ENCODE peak calls at places on chromosomes 3 and 15, in four cellular contexts. A, Z, S and D are unnamed samples.
A peak's percentile ranks its signal among the peaks of the same experiment; 100 is the strongest.

GRCh38 chr3:141643391-141643790 is 94.7 kb upstream of the RNF7 start:
- DNase-seq in A (no peak), Z (no peak), S (no peak), D (no peak)

GRCh38 chr3:12400795-12401194 is 83.5 kb upstream of the TSEN2 start:
- DNase-seq in A (no peak), Z (no peak), S (peak; percentile 67), D (no peak)

GRCh38 chr15:76844096-76844495 is 61.0 kb downstream of the SCAPER start:
- DNase-seq in A (no peak), Z (no peak), S (no peak), D (no peak)

GRCh38 chr3:174125267-174125844 is 727.8 kb downstream of the NLGN1 start:
- DNase-seq in A (peak; percentile 76), Z (no peak), S (peak; percentile 43), D (no peak)

GRCh38 chr3:32435911-32436815 is 44.5 kb downstream of the CMTM7 start:
- DNase-seq in A (no peak), Z (no peak), S (peak; percentile 24), D (no peak)

GRCh38 chr3:98808071-98808470 is 44.9 kb downstream of the ST3GAL6 start:
- DNase-seq in A (no peak), Z (no peak), S (no peak), D (no peak)

GRCh38 chr15:77118787-77119410 is 48.0 kb upstream of the TSPAN3 start:
- DNase-seq in A (peak; percentile 69), Z (peak; percentile 38), S (peak; percentile 70), D (no peak)

GRCh38 chr3:146537603-146538002 is 6.8 kb downstream of the PLSCR1 start:
- DNase-seq in A (no peak), Z (no peak), S (no peak), D (no peak)

GRCh38 chr3:70990190-70990589 is 593.3 kb downstream of the FOXP1 start:
- DNase-seq in A (no peak), Z (no peak), S (no peak), D (no peak)

GRCh38 chr15:98643104-98643503 is 5.2 kb upstream of the IGF1R start:
- DNase-seq in A (no peak), Z (no peak), S (no peak), D (no peak)

GRCh38 chr15:29223640-29224039 is 46.0 kb downstream of the NSMCE3 start:
- DNase-seq in A (no peak), Z (no peak), S (no peak), D (no peak)

GRCh38 chr15:48800811-48801460 is 9.9 kb downstream of the CEP152 start:
- DNase-seq in A (peak; percentile 30), Z (no peak), S (no peak), D (no peak)

GRCh38 chr15:48681274-48681840 is 35.8 kb upstream of the FBN1 start:
- DNase-seq in A (no peak), Z (no peak), S (peak; percentile 84), D (no peak)

GRCh38 chr15:85777291-85778106 is 17.2 kb downstream of the KLHL25 start:
- DNase-seq in A (no peak), Z (no peak), S (no peak), D (no peak)

GRCh38 chr15:40333922-40334492 is 6.7 kb downstream of the CCDC9B start:
- DNase-seq in A (no peak), Z (peak; percentile 80), S (peak; percentile 84), D (no peak)
- H3K36me3 ChIP-seq in A (no peaks in the 10 kb centered on the region), Z (peaks cover 15% of the 10 kb centered on the region), S (peaks cover 26% of the 10 kb centered on the region), D (no peaks in the 10 kb centered on the region)

GRCh38 chr3:138032567-138032966 is 22.6 kb downstream of the CLDN18 start:
- DNase-seq in A (no peak), Z (no peak), S (no peak), D (no peak)

GRCh38 chr3:138033202-138033691 is 23.3 kb downstream of the CLDN18 start:
- DNase-seq in A (no peak), Z (no peak), S (no peak), D (no peak)

GRCh38 chr3:138034918-138035317 is 25.0 kb downstream of the CLDN18 start:
- DNase-seq in A (no peak), Z (no peak), S (no peak), D (no peak)

GRCh38 chr3:138030881-138031280 is 20.9 kb downstream of the CLDN18 start:
- DNase-seq in A (no peak), Z (no peak), S (no peak), D (no peak)

GRCh38 chr3:138031536-138031935 is 21.6 kb downstream of the CLDN18 start:
- DNase-seq in A (no peak), Z (no peak), S (no peak), D (no peak)
- H3K36me3 ChIP-seq in A (no peaks in the 10 kb centered on the region), Z (no peaks in the 10 kb centered on the region), S (no peaks in the 10 kb centered on the region), D (no peaks in the 10 kb centered on the region)

GRCh38 chr15:57547243-57547755 is 44.4 kb upstream of the MYZAP start:
- DNase-seq in A (no peak), Z (no peak), S (no peak), D (no peak)

GRCh38 chr15:57548835-57549234 is 42.9 kb upstream of the MYZAP start:
- DNase-seq in A (no peak), Z (no peak), S (no peak), D (no peak)

GRCh38 chr15:57549935-57550334 is 41.8 kb upstream of the MYZAP start:
- DNase-seq in A (no peak), Z (peak; percentile 53), S (no peak), D (no peak)

GRCh38 chr15:57550640-57551039 is 41.1 kb upstream of the MYZAP start:
- DNase-seq in A (no peak), Z (peak; percentile 85), S (no peak), D (no peak)

GRCh38 chr15:57548325-57548724 is 43.4 kb upstream of the MYZAP start:
- DNase-seq in A (no peak), Z (no peak), S (no peak), D (no peak)
- H3K36me3 ChIP-seq in A (peaks cover 10% of the 10 kb centered on the region), Z (peaks cover 22% of the 10 kb centered on the region), S (no peaks in the 10 kb centered on the region), D (no peaks in the 10 kb centered on the region)

DNA sequence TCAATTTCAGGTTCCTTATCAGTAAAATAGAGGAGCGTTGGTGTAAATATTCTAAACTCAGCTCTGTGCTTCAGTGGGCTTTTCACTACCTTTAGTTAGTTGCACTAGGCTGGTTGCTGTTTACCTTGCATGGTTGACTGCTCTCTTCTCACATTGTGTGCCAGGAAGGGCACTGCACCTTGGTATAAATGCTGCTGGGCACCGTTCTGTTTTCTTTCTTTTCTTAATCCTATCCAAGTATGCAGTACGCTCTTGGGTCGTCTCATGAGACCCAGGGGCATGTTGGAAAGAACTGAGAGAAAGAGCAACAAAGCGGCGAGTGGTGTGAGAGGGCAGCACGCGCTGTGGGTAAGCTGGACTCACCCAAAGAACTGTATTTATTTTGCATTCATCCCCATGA is 22.4 kb downstream of the KCNMB2 start:
- DNase-seq in A (peak; percentile 5), Z (no peak), S (no peak), D (no peak)
- H3K36me3 ChIP-seq in A (no peaks in the 10 kb centered on the region), Z (no peaks in the 10 kb centered on the region), S (no peaks in the 10 kb centered on the region), D (no peaks in the 10 kb centered on the region)

GRCh38 chr3:9476935-9477334 is 76.7 kb downstream of the LHFPL4 start:
- DNase-seq in A (no peak), Z (no peak), S (no peak), D (no peak)
- H3K36me3 ChIP-seq in A (peaks cover 61% of the 10 kb centered on the region), Z (peaks cover 84% of the 10 kb centered on the region), S (peaks cover 82% of the 10 kb centered on the region), D (peaks cover 78% of the 10 kb centered on the region)

DNA sequence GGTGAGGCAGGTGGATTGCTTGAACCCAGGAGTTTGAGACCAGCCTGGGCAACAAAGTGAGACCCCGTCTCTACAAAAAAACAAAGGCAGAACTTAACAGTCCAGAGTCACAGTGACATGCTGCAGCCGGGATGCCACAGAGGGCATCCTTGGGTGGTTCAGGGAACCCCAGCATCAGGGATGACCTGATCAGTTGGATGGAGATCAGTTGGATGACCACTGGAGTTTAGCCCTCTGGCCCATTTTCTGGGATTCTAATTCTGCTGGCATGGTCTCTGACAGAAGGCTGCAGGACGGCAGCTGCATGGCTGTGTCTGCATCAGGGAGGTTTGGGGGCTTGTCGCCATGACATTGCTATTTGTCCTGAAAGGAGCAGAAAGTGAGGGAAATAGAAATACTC is 19.8 kb downstream of the WHAMM start:
- DNase-seq in A (no peak), Z (no peak), S (no peak), D (no peak)
- H3K36me3 ChIP-seq in A (peaks cover 20% of the 10 kb centered on the region), Z (peaks cover 93% of the 10 kb centered on the region), S (peaks cover 72% of the 10 kb centered on the region), D (peaks cover 95% of the 10 kb centered on the region)

GRCh38 chr3:124772081-124772831 is 42.0 kb downstream of the UMPS start:
- DNase-seq in A (no peak), Z (peak; percentile 64), S (peak; percentile 68), D (no peak)

GRCh38 chr3:124768812-124769211 is 38.6 kb downstream of the UMPS start:
- DNase-seq in A (peak; percentile 43), Z (no peak), S (no peak), D (no peak)

GRCh38 chr3:124769462-124769861 is 39.2 kb downstream of the UMPS start:
- DNase-seq in A (no peak), Z (no peak), S (no peak), D (no peak)

GRCh38 chr3:124770341-124771082 is 40.3 kb downstream of the UMPS start:
- DNase-seq in A (no peak), Z (peak; percentile 81), S (no peak), D (no peak)

DNA sequence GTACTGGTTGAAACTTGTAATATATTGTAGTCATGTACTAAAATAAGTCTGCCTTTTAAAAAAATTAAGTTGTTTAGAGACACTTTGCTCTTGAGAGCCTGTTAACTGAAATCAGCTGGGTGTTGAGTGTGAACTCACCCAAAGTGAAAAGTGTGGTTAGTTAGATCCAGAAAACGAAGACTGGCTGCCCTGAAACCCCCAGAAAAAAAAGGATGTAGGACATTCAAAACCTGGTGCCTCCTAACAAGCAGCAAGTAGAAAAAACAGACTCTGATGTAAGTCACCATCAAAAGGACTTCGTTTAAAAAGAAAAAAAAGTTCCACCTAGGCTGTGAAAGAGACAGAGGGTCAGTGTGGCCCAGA is 40.8 kb downstream of the UMPS start:
- DNase-seq in A (no peak), Z (no peak), S (no peak), D (no peak)
- H3K36me3 ChIP-seq in A (peaks cover 20% of the 10 kb centered on the region), Z (peaks cover 34% of the 10 kb centered on the region), S (peaks cover 46% of the 10 kb centered on the region), D (no peaks in the 10 kb centered on the region)

DNA sequence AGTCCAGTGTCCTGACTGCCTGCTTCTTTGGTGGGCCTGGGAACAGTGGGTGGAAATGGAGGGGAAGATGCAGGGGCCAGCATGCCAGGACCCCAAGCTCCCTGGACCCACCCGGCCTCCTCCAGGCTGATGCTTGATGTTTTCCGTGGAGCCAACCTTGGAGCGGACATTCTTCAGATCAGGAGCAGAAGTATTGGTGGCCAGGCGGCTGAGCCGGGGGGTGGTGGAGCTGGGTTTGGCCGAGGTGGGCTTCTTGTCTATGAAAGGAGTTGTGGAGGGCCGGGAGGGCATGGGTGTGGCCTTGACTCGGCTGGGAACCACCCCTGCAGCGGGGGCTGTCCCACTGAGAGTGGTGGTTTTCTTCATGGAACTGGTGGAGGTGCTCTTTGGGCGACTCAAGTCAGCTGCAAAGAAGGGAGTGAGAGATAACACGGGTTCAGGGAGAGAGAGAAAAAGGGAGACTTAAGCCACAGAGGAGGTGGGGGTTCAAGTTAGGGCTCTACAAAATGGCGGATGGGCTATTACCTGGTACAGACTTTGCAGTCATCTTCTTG is 67.8 kb downstream of the DHX30 start:
- DNase-seq in A (no peak), Z (no peak), S (no peak), D (no peak)
- H3K36me3 ChIP-seq in A (peaks cover 25% of the 10 kb centered on the region), Z (peaks cover 83% of the 10 kb centered on the region), S (peaks cover 85% of the 10 kb centered on the region), D (peaks cover 61% of the 10 kb centered on the region)